ENCODE peak calls at places on chromosomes 6 and 20, in ten cellular contexts. M, D, N, T, R, C, W, F, S and Y are unnamed samples.
A peak's percentile ranks its signal among the peaks of the same experiment; 100 is the strongest.

GRCh38 chr20:61963885-61964674 is 101.6 kb downstream of the TAF4 start:
- DNase-seq in M (no peak), D (no peak), N (no peak), T (no peak), R (peak; percentile 27), C (no peak), W (no peak), F (no peak), S (no peak), Y (no peak)

GRCh38 chr6:125307150-125307838 is 5.5 kb upstream of the HDDC2 start:
- DNase-seq in M (no peak), D (peak; percentile 72), N (no peak), T (peak; percentile 69), R (peak; percentile 69), C (no peak), W (no peak), F (no peak), S (no peak), Y (peak; percentile 18)

GRCh38 chr6:170405311-170405975 is 98.9 kb downstream of the FAM120B start:
- DNase-seq in M (no peak), D (peak; percentile 97), N (no peak), T (no peak), R (no peak), C (peak; percentile 76), W (peak; percentile 90), F (no peak), S (no peak), Y (no peak)

GRCh38 chr20:38453941-38454340 is 18.7 kb upstream of the RALGAPB start:
- DNase-seq in M (no peak), D (peak; percentile 51), N (no peak), T (no peak), R (peak; percentile 38), C (no peak), W (no peak), F (no peak), S (no peak), Y (no peak)

GRCh38 chr20:59820204-59821041 is 113.0 kb downstream of the SYCP2 start:
- DNase-seq in M (no peak), D (peak; percentile 63), N (peak; percentile 63), T (no peak), R (peak; percentile 26), C (no peak), W (no peak), F (no peak), S (no peak), Y (no peak)

GRCh38 chr6:12555267-12555666 is 161.3 kb upstream of the PHACTR1 start:
- DNase-seq in M (no peak), D (peak; percentile 74), N (no peak), T (no peak), R (no peak), C (no peak), W (peak; percentile 89), F (no peak), S (no peak), Y (no peak)

GRCh38 chr6:150142304-150142656 is 564 bp upstream of the PPP1R14C start:
- DNase-seq in M (no peak), D (peak; percentile 96), N (no peak), T (no peak), R (no peak), C (no peak), W (peak; percentile 43), F (no peak), S (no peak), Y (peak; percentile 27)

GRCh38 chr6:135488023-135488422 is 9.5 kb downstream of the AHI1 start:
- DNase-seq in M (no peak), D (peak; percentile 42), N (no peak), T (no peak), R (no peak), C (no peak), W (peak; percentile 62), F (no peak), S (no peak), Y (no peak)

GRCh38 chr6:3283241-3283640 is 24.5 kb downstream of the PSMG4 start:
- DNase-seq in M (no peak), D (no peak), N (no peak), T (no peak), R (no peak), C (no peak), W (no peak), F (no peak), S (peak; percentile 9), Y (no peak)

GRCh38 chr20:52845044-52845443 is 127.1 kb upstream of the TSHZ2 start:
- DNase-seq in M (no peak), D (no peak), N (no peak), T (no peak), R (no peak), C (no peak), W (no peak), F (no peak), S (no peak), Y (no peak)

GRCh38 chr6:19037607-19038006 is 650.5 kb downstream of the RNF144B start:
- DNase-seq in M (no peak), D (no peak), N (no peak), T (no peak), R (no peak), C (no peak), W (no peak), F (no peak), S (no peak), Y (no peak)

GRCh38 chr6:117165921-117166499 is 99.3 kb upstream of the VGLL2 start:
- DNase-seq in M (no peak), D (peak; percentile 11), N (no peak), T (no peak), R (no peak), C (no peak), W (no peak), F (no peak), S (no peak), Y (no peak)

GRCh38 chr6:117168296-117169059 is 96.9 kb upstream of the VGLL2 start:
- DNase-seq in M (no peak), D (no peak), N (no peak), T (no peak), R (no peak), C (no peak), W (no peak), F (no peak), S (no peak), Y (no peak)

GRCh38 chr6:117169781-117170281 is 95.5 kb upstream of the VGLL2 start:
- DNase-seq in M (no peak), D (peak; percentile 15), N (no peak), T (no peak), R (no peak), C (no peak), W (no peak), F (no peak), S (no peak), Y (no peak)

GRCh38 chr6:117169060-117169635 is 96.2 kb upstream of the VGLL2 start:
- DNase-seq in M (no peak), D (peak; percentile 6), N (no peak), T (no peak), R (no peak), C (no peak), W (no peak), F (no peak), S (no peak), Y (no peak)

DNA sequence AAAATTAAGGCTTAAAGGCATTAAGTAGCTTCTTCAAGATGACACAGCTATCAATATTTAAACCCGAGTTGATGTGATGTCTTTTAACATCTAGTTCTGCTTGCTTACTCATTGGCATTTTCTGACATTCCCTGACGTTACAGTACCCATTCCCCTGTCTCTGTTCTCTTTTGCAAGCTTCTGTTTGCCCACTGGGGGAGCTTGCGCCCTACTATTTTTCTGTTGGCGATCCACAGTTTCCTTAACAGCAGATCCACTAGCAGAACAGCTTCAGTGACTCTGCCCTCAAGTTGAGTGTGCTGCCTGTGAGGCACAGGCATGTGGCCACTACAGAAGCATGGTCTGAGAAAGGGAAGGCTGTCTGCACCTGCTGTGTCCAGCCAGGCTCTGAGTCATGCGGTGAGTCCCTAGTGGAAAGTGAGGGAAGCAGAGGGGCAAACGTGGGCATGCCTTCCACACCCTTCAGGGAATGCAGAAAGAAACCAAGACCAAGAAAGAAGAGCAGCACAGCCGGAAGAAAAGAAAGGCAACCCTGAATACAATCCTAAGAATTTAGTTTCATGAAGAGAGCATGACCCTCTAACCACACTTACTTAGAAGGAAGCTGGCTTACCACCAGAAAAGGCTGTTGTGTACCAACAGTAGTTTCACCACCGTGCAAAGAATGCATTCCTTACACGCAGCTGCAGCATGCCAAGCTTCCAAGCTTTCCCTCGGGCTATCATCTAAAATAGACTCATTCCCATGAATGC is 97.7 kb upstream of the VGLL2 start:
- DNase-seq in M (no peak), D (peak; percentile 96), N (no peak), T (peak; percentile 9), R (no peak), C (no peak), W (no peak), F (no peak), S (no peak), Y (peak; percentile 81)
- TF ChIP-seq CTCF in M (peak; percentile 23), D (peak; percentile 60), N (no peak), T (no peak), R (peak; percentile 1), C (no peak), W (no peak), F (no peak), S (no peak), Y (no peak)

DNA sequence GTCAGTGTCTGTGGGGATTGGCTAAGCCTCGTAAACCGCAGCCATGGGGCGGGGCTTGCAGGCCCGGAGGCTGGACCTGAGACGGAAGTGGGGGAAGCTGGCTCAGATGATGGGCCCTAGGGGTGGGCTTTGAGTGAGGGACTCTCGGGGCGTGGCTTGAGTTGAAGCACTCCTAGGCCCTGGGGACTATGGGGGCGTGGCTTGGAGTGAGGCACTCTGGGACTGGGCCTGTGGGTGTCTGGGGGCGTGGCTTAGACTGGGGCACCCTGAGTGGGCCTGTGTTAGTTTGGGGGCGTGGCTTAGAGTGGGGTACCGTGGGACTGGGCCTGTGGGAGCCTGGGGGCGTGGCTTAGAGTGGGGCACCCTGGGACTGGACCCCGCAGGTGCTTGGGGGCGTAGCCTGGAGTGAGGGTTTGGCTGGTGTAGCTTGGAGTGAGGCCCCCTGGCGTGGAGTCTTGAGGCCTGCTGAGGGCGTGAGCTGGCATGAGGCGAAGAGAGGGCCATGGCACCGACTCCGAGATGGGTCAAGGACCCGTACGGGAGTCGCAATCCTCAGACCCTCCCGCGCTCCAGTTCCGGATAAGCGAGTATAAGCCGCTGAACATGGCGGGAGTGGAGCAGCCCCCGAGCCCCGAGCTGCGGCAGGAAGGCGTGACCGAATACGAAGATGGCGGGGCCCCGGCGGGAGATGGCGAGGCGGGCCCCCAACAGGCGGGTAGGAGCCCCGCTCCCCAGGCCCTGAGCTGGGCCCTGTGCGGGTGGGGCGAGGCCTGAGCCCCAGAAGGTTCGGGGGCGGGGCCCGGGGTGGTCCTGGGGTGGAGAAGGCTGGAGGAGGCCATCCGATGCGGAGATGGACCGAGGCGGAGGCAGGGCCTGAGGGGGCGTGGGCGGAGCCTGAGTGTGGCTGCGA is 6.8 kb downstream of the L3MBTL1 start:
- DNase-seq in M (peak; percentile 94), D (peak; percentile 97), N (peak; percentile 93), T (peak; percentile 99), R (peak; percentile 98), C (peak; percentile 98), W (peak; percentile 99), F (peak; percentile 91), S (peak; percentile 98), Y (peak; percentile 100)
- TF ChIP-seq CTCF in M (peak; percentile 45), D (peak; percentile 41), N (no peak), T (peak; percentile 29), R (peak; percentile 43), C (peak; percentile 31), W (peak; percentile 28), F (no peak), S (peak; percentile 33), Y (peak; percentile 40)

GRCh38 chr6:111555041-111555440 is 50.6 kb downstream of the TRAF3IP2 start:
- DNase-seq in M (no peak), D (no peak), N (no peak), T (no peak), R (no peak), C (peak; percentile 52), W (peak; percentile 76), F (no peak), S (peak; percentile 62), Y (no peak)
- TF ChIP-seq CTCF in M (no peak), D (no peak), N (no peak), T (no peak), R (no peak), C (peak; percentile 7), W (no peak), F (no peak), S (no peak), Y (no peak)

GRCh38 chr6:101741474-101742171 is 348.1 kb downstream of the GRIK2 start:
- DNase-seq in M (no peak), D (no peak), N (no peak), T (no peak), R (no peak), C (no peak), W (no peak), F (no peak), S (no peak), Y (no peak)
- TF ChIP-seq CTCF in M (no peak), D (no peak), N (no peak), T (no peak), R (no peak), C (no peak), W (no peak), F (no peak), S (no peak), Y (no peak)